ENCODE peak calls at places on chromosome 11, in four cellular contexts. P, B, D and Q are unnamed samples.
A peak's percentile ranks its signal among the peaks of the same experiment; 100 is the strongest.

GRCh38 chr11:106668147-106668546 is 350.1 kb downstream of the GUCY1A2 start:
- DNase-seq in D (no peak), B (no peak), P (no peak), Q (no peak)

GRCh38 chr11:86182976-86183584 is 61.5 kb upstream of the EED start:
- DNase-seq in P (no peak), B (peak; percentile 85), D (no peak), Q (no peak)

GRCh38 chr11:2098691-2099522 is 40.3 kb downstream of the IGF2 start:
- DNase-seq in P (no peak), D (no peak), B (no peak), Q (no peak)

GRCh38 chr11:43751726-43752125 is 71.2 kb downstream of the HSD17B12 start:
- DNase-seq in B (no peak), D (no peak), P (no peak), Q (no peak)

GRCh38 chr11:79547256-79547655 is 106.4 kb upstream of the TENM4 start:
- DNase-seq in B (no peak), P (no peak), D (no peak), Q (no peak)

GRCh38 chr11:63614136-63614664 is at the start of gene PLAAT3:
- DNase-seq in B (peak; percentile 89), P (no peak), D (peak; percentile 76), Q (peak; percentile 54)

GRCh38 chr11:117087446-117087845 is 10.8 kb downstream of the SIK3 start:
- DNase-seq in B (peak; percentile 47), D (no peak), P (no peak), Q (no peak)

GRCh38 chr11:6572215-6572614 is 31.2 kb downstream of the RRP8 start:
- DNase-seq in D (no peak), B (no peak), P (no peak), Q (no peak)

GRCh38 chr11:8713760-8714159 is 31.2 kb downstream of the RPL27A start:
- DNase-seq in P (peak; percentile 51), B (no peak), D (no peak), Q (no peak)

GRCh38 chr11:25515576-25515975 is 816.4 kb upstream of the ANO3 start:
- DNase-seq in B (no peak), D (no peak), P (no peak), Q (no peak)

GRCh38 chr11:43282607-43283440 is 29.0 kb upstream of the API5 start:
- DNase-seq in B (peak; percentile 66), P (peak; percentile 9), D (peak; percentile 60), Q (peak; percentile 25)

GRCh38 chr11:89067264-89067663 is 1.5 kb upstream of the GRM5 start:
- DNase-seq in B (no peak), D (no peak), P (no peak), Q (no peak)

GRCh38 chr11:21908211-21908610 is 284.7 kb upstream of the ANO5 start:
- DNase-seq in B (no peak), D (no peak), P (no peak), Q (no peak)

GRCh38 chr11:116276051-116277044 is 496.4 kb downstream of the BUD13 start:
- DNase-seq in D (peak; percentile 97), P (peak; percentile 67), B (peak; percentile 86), Q (peak; percentile 44)

GRCh38 chr11:66904055-66904454 is 47.2 kb downstream of the LRFN4 start:
- DNase-seq in D (no peak), B (peak; percentile 50), P (no peak), Q (peak; percentile 88)

GRCh38 chr11:132607575-132607974 is 924.7 kb downstream of the OPCML start:
- DNase-seq in P (no peak), B (no peak), D (no peak), Q (no peak)

GRCh38 chr11:94330789-94331188 is 26.4 kb downstream of the IZUMO1R start:
- DNase-seq in D (no peak), P (no peak), B (no peak), Q (no peak)

GRCh38 chr11:102115557-102115956 is 5.3 kb downstream of the YAP1 start:
- DNase-seq in P (peak; percentile 96), D (no peak), B (no peak), Q (peak; percentile 56)

GRCh38 chr11:19355601-19356000 is 114.9 kb upstream of the E2F8 start:
- DNase-seq in D (no peak), P (no peak), B (no peak), Q (no peak)

GRCh38 chr11:73156686-73157085 is 14.6 kb upstream of the FCHSD2 start:
- DNase-seq in B (no peak), D (no peak), P (no peak), Q (no peak)

GRCh38 chr11:7314811-7315604 is 63.3 kb downstream of the SYT9 start:
- DNase-seq in B (no peak), P (no peak), D (no peak), Q (no peak)

GRCh38 chr11:130705670-130706421 is 210.4 kb downstream of the SNX19 start:
- DNase-seq in D (no peak), B (no peak), P (no peak), Q (no peak)

GRCh38 chr11:57622263-57622662 is 24.8 kb downstream of the SERPING1 start:
- DNase-seq in B (no peak), P (no peak), D (no peak), Q (no peak)

GRCh38 chr11:134882671-134883318 is 470.8 kb upstream of the B3GAT1 start:
- DNase-seq in B (no peak), D (no peak), P (no peak), Q (no peak)

GRCh38 chr11:105589346-105589745 is 20.5 kb upstream of the GRIA4 start:
- DNase-seq in D (no peak), B (no peak), P (no peak), Q (no peak)

GRCh38 chr11:8080674-8081590 is at the start of gene TUB:
- DNase-seq in P (no peak), B (no peak), D (peak; percentile 70), Q (peak; percentile 65)

GRCh38 chr11:69014084-69014935 is 1.3 kb upstream of the MRGPRF start:
- DNase-seq in D (no peak), P (peak; percentile 13), B (no peak), Q (no peak)

GRCh38 chr11:8719260-8720190 is 36.9 kb downstream of the RPL27A start:
- DNase-seq in B (no peak), D (no peak), P (peak; percentile 48), Q (peak; percentile 80)

GRCh38 chr11:72759468-72759867 is 7.3 kb upstream of the ARAP1 start:
- DNase-seq in D (no peak), P (no peak), B (no peak), Q (no peak)

DNA sequence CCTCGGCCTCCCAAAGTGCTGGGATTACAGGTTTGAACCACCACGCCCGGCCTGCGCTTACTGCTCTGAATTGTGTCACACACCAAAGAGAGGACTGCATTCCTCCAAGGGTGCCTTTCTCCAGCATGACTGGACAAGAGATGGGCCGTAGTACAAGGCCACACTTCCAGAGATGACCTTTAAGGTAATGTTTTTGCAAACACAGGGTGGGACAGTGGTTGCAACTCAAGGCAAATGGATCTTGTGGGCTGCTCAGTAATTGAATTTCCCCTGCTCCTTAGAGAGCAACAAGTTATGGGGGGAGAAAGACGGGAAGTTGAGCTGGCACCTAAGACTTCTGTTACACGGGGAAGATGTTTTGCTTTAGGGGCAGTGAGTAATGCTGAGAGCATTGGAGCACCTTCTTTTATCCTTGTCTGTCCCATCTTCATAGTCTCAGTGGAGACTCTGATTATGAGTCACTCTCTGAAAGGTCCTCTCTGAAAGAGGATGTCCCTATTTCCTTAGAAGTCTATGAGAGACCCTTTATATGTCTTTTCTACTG is 66.3 kb downstream of the C11orf91 start:
- DNase-seq in P (no peak), B (no peak), D (no peak), Q (peak; percentile 53)
- TF ChIP-seq HMGXB4 in P (no peak), B (no peak), D (no peak), Q (no peak)

GRCh38 chr11:27839226-27839913 is 139.1 kb upstream of the BDNF start:
- DNase-seq in D (no peak), P (peak; percentile 5), B (no peak), Q (peak; percentile 21)
- TF ChIP-seq HMGXB4 in D (no peak), P (no peak), B (no peak), Q (no peak)

GRCh38 chr11:60948251-60948650 is 3.7 kb downstream of the SLC15A3 start:
- DNase-seq in B (no peak), P (no peak), D (no peak), Q (no peak)

GRCh38 chr11:60950024-60950423 is 2.0 kb downstream of the SLC15A3 start:
- DNase-seq in D (no peak), B (no peak), P (no peak), Q (no peak)

GRCh38 chr11:60945295-60945667 is 6.7 kb downstream of the SLC15A3 start:
- DNase-seq in B (no peak), D (no peak), P (no peak), Q (no peak)

GRCh38 chr11:60946601-60947265 is 5.2 kb downstream of the SLC15A3 start:
- DNase-seq in B (no peak), D (no peak), P (no peak), Q (no peak)

GRCh38 chr11:60947666-60948065 is 4.3 kb downstream of the SLC15A3 start:
- DNase-seq in P (no peak), B (no peak), D (no peak), Q (no peak)
- TF ChIP-seq HMGXB4 in P (no peak), B (no peak), D (no peak), Q (no peak)

DNA sequence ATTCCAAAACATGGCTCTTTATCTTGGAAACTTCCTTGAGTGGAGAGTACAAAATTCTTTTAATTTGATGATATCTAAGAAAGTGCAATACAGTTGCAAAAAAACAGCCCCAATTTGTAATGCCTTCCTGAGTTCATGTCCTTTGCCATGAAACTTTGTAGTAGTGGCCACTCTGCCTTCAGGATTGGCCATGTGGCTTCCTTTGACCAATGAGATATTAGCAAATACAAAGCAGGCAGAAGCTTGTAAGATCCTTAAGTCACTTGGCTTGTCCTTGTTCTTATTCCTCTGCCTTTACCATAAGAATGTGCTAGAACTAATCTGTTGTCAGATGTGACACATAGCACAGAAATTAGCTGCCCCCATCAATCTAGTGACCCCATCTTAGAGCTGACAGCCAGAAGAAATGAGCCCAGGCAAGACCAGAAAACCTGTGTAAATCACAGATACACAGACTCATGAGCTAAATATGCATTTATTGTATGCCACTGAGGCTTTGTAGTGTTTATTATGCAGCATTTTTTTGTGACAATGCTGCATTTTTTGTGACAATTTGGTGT is 29.8 kb upstream of the BLID start:
- DNase-seq in P (no peak), B (no peak), D (no peak), Q (no peak)
- TF ChIP-seq HMGXB4 in P (no peak), B (no peak), D (no peak), Q (no peak)

DNA sequence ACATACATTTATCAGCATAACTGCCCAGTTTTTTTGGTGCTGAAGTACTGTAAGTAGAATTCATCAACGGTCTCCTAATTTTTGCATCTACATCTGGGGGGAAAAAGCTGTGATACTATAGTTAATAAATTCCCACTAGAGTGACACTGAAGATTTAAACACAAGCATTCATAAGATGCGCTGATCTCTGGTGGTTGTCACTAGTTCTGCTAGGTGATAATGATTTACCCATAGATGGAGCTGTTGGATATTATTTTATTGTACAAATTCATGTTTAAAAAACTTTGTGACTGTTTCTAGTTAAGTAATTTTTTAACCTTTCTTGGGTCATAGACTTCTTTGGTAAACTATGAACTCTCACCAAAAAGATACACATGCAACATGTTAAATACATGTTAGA is 106.6 kb downstream of the EMSY start:
- DNase-seq in P (no peak), D (no peak), B (no peak), Q (no peak)
- TF ChIP-seq HMGXB4 in P (no peak), D (no peak), B (no peak), Q (no peak)